ENCODE peak calls at places on chromosomes 7 and 10, in ten cellular contexts. One of them, this sample, is unnamed.
A peak's percentile ranks its signal among the peaks of the same experiment; 100 is the strongest.

GRCh38 chr10:108352771-108353170 is 1188.3 kb upstream of the SORCS1 start:
- DNase-seq in brain microvascular endothelial cell: no peak
- DNase-seq in caudate nucleus: no peak
- DNase-seq in CD4-positive, alpha-beta T cell: no peak
- DNase-seq in colonic mucosa: no peak
- DNase-seq in cardiac muscle cell: no peak
- DNase-seq in lower lobe of right lung: no peak
- DNase-seq in keratinocyte: no peak
- DNase-seq in pancreas: no peak
- DNase-seq in small intestine: no peak
- DNase-seq in this sample: no peak

GRCh38 chr7:87934699-87935372 is 785 bp downstream of the ADAM22 start:
- DNase-seq in pancreas: no peak
- DNase-seq in small intestine: no peak
- DNase-seq in CD4-positive, alpha-beta T cell: no peak
- DNase-seq in keratinocyte: no peak
- DNase-seq in colonic mucosa: peak; percentile 21
- DNase-seq in caudate nucleus: peak; percentile 47
- DNase-seq in brain microvascular endothelial cell: no peak
- DNase-seq in lower lobe of right lung: no peak
- DNase-seq in cardiac muscle cell: peak; percentile 6
- DNase-seq in this sample: no peak

GRCh38 chr10:32957341-32958084 is 517 bp downstream of the ITGB1 start:
- DNase-seq in colonic mucosa: peak; percentile 54
- DNase-seq in pancreas: peak; percentile 66
- DNase-seq in small intestine: peak; percentile 59
- DNase-seq in lower lobe of right lung: peak; percentile 83
- DNase-seq in keratinocyte: no peak
- DNase-seq in CD4-positive, alpha-beta T cell: no peak
- DNase-seq in brain microvascular endothelial cell: no peak
- DNase-seq in cardiac muscle cell: peak; percentile 47
- DNase-seq in caudate nucleus: peak; percentile 35
- DNase-seq in this sample: no peak

GRCh38 chr10:130127612-130128607 is 8.3 kb upstream of the GLRX3 start:
- DNase-seq in brain microvascular endothelial cell: peak; percentile 57
- DNase-seq in cardiac muscle cell: peak; percentile 72
- DNase-seq in lower lobe of right lung: no peak
- DNase-seq in small intestine: peak; percentile 67
- DNase-seq in pancreas: peak; percentile 69
- DNase-seq in CD4-positive, alpha-beta T cell: peak; percentile 33
- DNase-seq in keratinocyte: no peak
- DNase-seq in colonic mucosa: peak; percentile 49
- DNase-seq in caudate nucleus: peak; percentile 23
- DNase-seq in this sample: peak; percentile 47

GRCh38 chr7:7201583-7202374 is 19.4 kb downstream of the C1GALT1 start:
- DNase-seq in cardiac muscle cell: no peak
- DNase-seq in CD4-positive, alpha-beta T cell: peak; percentile 25
- DNase-seq in keratinocyte: no peak
- DNase-seq in colonic mucosa: peak; percentile 68
- DNase-seq in caudate nucleus: no peak
- DNase-seq in pancreas: no peak
- DNase-seq in brain microvascular endothelial cell: no peak
- DNase-seq in lower lobe of right lung: peak; percentile 53
- DNase-seq in small intestine: peak; percentile 37
- DNase-seq in this sample: peak; percentile 70

GRCh38 chr7:2605608-2606538 is 25.9 kb upstream of the TTYH3 start:
- DNase-seq in pancreas: no peak
- DNase-seq in cardiac muscle cell: no peak
- DNase-seq in lower lobe of right lung: no peak
- DNase-seq in colonic mucosa: no peak
- DNase-seq in brain microvascular endothelial cell: no peak
- DNase-seq in keratinocyte: no peak
- DNase-seq in caudate nucleus: no peak
- DNase-seq in CD4-positive, alpha-beta T cell: no peak
- DNase-seq in small intestine: no peak
- DNase-seq in this sample: no peak

GRCh38 chr7:26375604-26376207 is 84.0 kb downstream of the SNX10 start:
- DNase-seq in lower lobe of right lung: no peak
- DNase-seq in colonic mucosa: no peak
- DNase-seq in cardiac muscle cell: no peak
- DNase-seq in brain microvascular endothelial cell: no peak
- DNase-seq in small intestine: no peak
- DNase-seq in CD4-positive, alpha-beta T cell: no peak
- DNase-seq in keratinocyte: no peak
- DNase-seq in pancreas: no peak
- DNase-seq in caudate nucleus: no peak
- DNase-seq in this sample: peak; percentile 16

GRCh38 chr10:15859865-15860691 is at the start of gene MINDY3:
- DNase-seq in caudate nucleus: peak; percentile 80
- DNase-seq in keratinocyte: peak; percentile 33
- DNase-seq in small intestine: peak; percentile 86
- DNase-seq in colonic mucosa: peak; percentile 87
- DNase-seq in cardiac muscle cell: peak; percentile 83
- DNase-seq in pancreas: peak; percentile 81
- DNase-seq in brain microvascular endothelial cell: peak; percentile 54
- DNase-seq in CD4-positive, alpha-beta T cell: peak; percentile 65
- DNase-seq in lower lobe of right lung: peak; percentile 86
- DNase-seq in this sample: peak; percentile 56

GRCh38 chr7:43296306-43296705 is 183.9 kb downstream of the HECW1 start:
- DNase-seq in colonic mucosa: no peak
- DNase-seq in pancreas: no peak
- DNase-seq in caudate nucleus: no peak
- DNase-seq in keratinocyte: no peak
- DNase-seq in CD4-positive, alpha-beta T cell: no peak
- DNase-seq in lower lobe of right lung: no peak
- DNase-seq in cardiac muscle cell: no peak
- DNase-seq in brain microvascular endothelial cell: no peak
- DNase-seq in small intestine: no peak
- DNase-seq in this sample: no peak

GRCh38 chr7:98215561-98216495 is 4.6 kb downstream of the BHLHA15 start:
- DNase-seq in lower lobe of right lung: peak; percentile 32
- DNase-seq in small intestine: no peak
- DNase-seq in caudate nucleus: no peak
- DNase-seq in CD4-positive, alpha-beta T cell: no peak
- DNase-seq in pancreas: peak; percentile 91
- DNase-seq in colonic mucosa: no peak
- DNase-seq in brain microvascular endothelial cell: no peak
- DNase-seq in cardiac muscle cell: no peak
- DNase-seq in keratinocyte: no peak
- DNase-seq in this sample: no peak

GRCh38 chr10:65194131-65194530 is 1672.9 kb downstream of the REEP3 start:
- DNase-seq in CD4-positive, alpha-beta T cell: no peak
- DNase-seq in keratinocyte: no peak
- DNase-seq in small intestine: no peak
- DNase-seq in pancreas: no peak
- DNase-seq in caudate nucleus: no peak
- DNase-seq in colonic mucosa: no peak
- DNase-seq in cardiac muscle cell: peak; percentile 9
- DNase-seq in lower lobe of right lung: no peak
- DNase-seq in brain microvascular endothelial cell: peak; percentile 58
- DNase-seq in this sample: no peak

GRCh38 chr7:33661430-33662160 is 243.7 kb upstream of the BMPER start:
- DNase-seq in small intestine: no peak
- DNase-seq in brain microvascular endothelial cell: no peak
- DNase-seq in cardiac muscle cell: no peak
- DNase-seq in pancreas: no peak
- DNase-seq in colonic mucosa: no peak
- DNase-seq in lower lobe of right lung: no peak
- DNase-seq in keratinocyte: no peak
- DNase-seq in caudate nucleus: no peak
- DNase-seq in CD4-positive, alpha-beta T cell: no peak
- DNase-seq in this sample: no peak

GRCh38 chr10:78458983-78459638 is 425.4 kb downstream of the RPS24 start:
- DNase-seq in lower lobe of right lung: no peak
- DNase-seq in CD4-positive, alpha-beta T cell: no peak
- DNase-seq in small intestine: peak; percentile 43
- DNase-seq in cardiac muscle cell: peak; percentile 84
- DNase-seq in caudate nucleus: no peak
- DNase-seq in pancreas: peak; percentile 50
- DNase-seq in keratinocyte: no peak
- DNase-seq in colonic mucosa: no peak
- DNase-seq in brain microvascular endothelial cell: peak; percentile 78
- DNase-seq in this sample: no peak

GRCh38 chr7:135151162-135151932 is 3.5 kb downstream of the TMEM140 start:
- DNase-seq in colonic mucosa: no peak
- DNase-seq in caudate nucleus: no peak
- DNase-seq in small intestine: no peak
- DNase-seq in lower lobe of right lung: no peak
- DNase-seq in CD4-positive, alpha-beta T cell: no peak
- DNase-seq in keratinocyte: no peak
- DNase-seq in pancreas: no peak
- DNase-seq in cardiac muscle cell: no peak
- DNase-seq in brain microvascular endothelial cell: no peak
- DNase-seq in this sample: no peak
- H3K27ac ChIP-seq in colonic mucosa: peak overlapping the region; percentile 10
- H3K27ac ChIP-seq in caudate nucleus: no peak overlapping the region
- H3K27ac ChIP-seq in small intestine: no peak overlapping the region
- H3K27ac ChIP-seq in lower lobe of right lung: peak overlapping the region; percentile 95
- H3K27ac ChIP-seq in CD4-positive, alpha-beta T cell: no peak overlapping the region
- H3K27ac ChIP-seq in keratinocyte: no peak overlapping the region
- H3K27ac ChIP-seq in pancreas: peak overlapping the region; percentile 96
- H3K27ac ChIP-seq in cardiac muscle cell: no peak overlapping the region
- H3K27ac ChIP-seq in brain microvascular endothelial cell: no peak overlapping the region
- H3K27ac ChIP-seq in this sample: no peak overlapping the region

GRCh38 chr10:6204341-6205191 is 1.8 kb downstream of the PFKFB3 start:
- DNase-seq in CD4-positive, alpha-beta T cell: no peak
- DNase-seq in pancreas: peak; percentile 76
- DNase-seq in cardiac muscle cell: peak; percentile 74
- DNase-seq in small intestine: no peak
- DNase-seq in keratinocyte: peak; percentile 49
- DNase-seq in caudate nucleus: no peak
- DNase-seq in brain microvascular endothelial cell: peak; percentile 65
- DNase-seq in colonic mucosa: peak; percentile 43
- DNase-seq in lower lobe of right lung: peak; percentile 80
- DNase-seq in this sample: peak; percentile 77
- H3K27ac ChIP-seq in CD4-positive, alpha-beta T cell: no peak overlapping the region
- H3K27ac ChIP-seq in pancreas: peak overlapping the region; percentile 87
- H3K27ac ChIP-seq in cardiac muscle cell: no peak overlapping the region
- H3K27ac ChIP-seq in small intestine: no peak overlapping the region
- H3K27ac ChIP-seq in keratinocyte: peak overlapping the region; percentile 84
- H3K27ac ChIP-seq in caudate nucleus: peak overlapping the region; percentile 82
- H3K27ac ChIP-seq in brain microvascular endothelial cell: peak overlapping the region; percentile 92
- H3K27ac ChIP-seq in colonic mucosa: no peak overlapping the region
- H3K27ac ChIP-seq in lower lobe of right lung: peak overlapping the region; percentile 94
- H3K27ac ChIP-seq in this sample: peak overlapping the region; percentile 49

GRCh38 chr7:822692-823276 is 9.5 kb upstream of the SUN1 start:
- DNase-seq in colonic mucosa: no peak
- DNase-seq in small intestine: peak; percentile 56
- DNase-seq in CD4-positive, alpha-beta T cell: no peak
- DNase-seq in brain microvascular endothelial cell: no peak
- DNase-seq in pancreas: no peak
- DNase-seq in cardiac muscle cell: no peak
- DNase-seq in lower lobe of right lung: no peak
- DNase-seq in caudate nucleus: no peak
- DNase-seq in keratinocyte: no peak
- DNase-seq in this sample: no peak

GRCh38 chr7:824664-825063 is 7.6 kb upstream of the SUN1 start:
- DNase-seq in colonic mucosa: no peak
- DNase-seq in pancreas: no peak
- DNase-seq in lower lobe of right lung: no peak
- DNase-seq in small intestine: no peak
- DNase-seq in caudate nucleus: no peak
- DNase-seq in cardiac muscle cell: no peak
- DNase-seq in CD4-positive, alpha-beta T cell: no peak
- DNase-seq in brain microvascular endothelial cell: no peak
- DNase-seq in keratinocyte: no peak
- DNase-seq in this sample: no peak

GRCh38 chr7:825386-825785 is 6.9 kb upstream of the SUN1 start:
- DNase-seq in colonic mucosa: no peak
- DNase-seq in brain microvascular endothelial cell: no peak
- DNase-seq in caudate nucleus: no peak
- DNase-seq in CD4-positive, alpha-beta T cell: no peak
- DNase-seq in small intestine: no peak
- DNase-seq in keratinocyte: no peak
- DNase-seq in pancreas: no peak
- DNase-seq in lower lobe of right lung: no peak
- DNase-seq in cardiac muscle cell: no peak
- DNase-seq in this sample: no peak

GRCh38 chr7:824106-824505 is 8.2 kb upstream of the SUN1 start:
- DNase-seq in colonic mucosa: no peak
- DNase-seq in keratinocyte: no peak
- DNase-seq in small intestine: no peak
- DNase-seq in cardiac muscle cell: no peak
- DNase-seq in caudate nucleus: no peak
- DNase-seq in lower lobe of right lung: no peak
- DNase-seq in brain microvascular endothelial cell: no peak
- DNase-seq in CD4-positive, alpha-beta T cell: no peak
- DNase-seq in pancreas: no peak
- DNase-seq in this sample: no peak

GRCh38 chr7:823639-824038 is 8.6 kb upstream of the SUN1 start:
- DNase-seq in small intestine: peak; percentile 78
- DNase-seq in colonic mucosa: peak; percentile 49
- DNase-seq in brain microvascular endothelial cell: no peak
- DNase-seq in pancreas: no peak
- DNase-seq in cardiac muscle cell: no peak
- DNase-seq in lower lobe of right lung: no peak
- DNase-seq in keratinocyte: no peak
- DNase-seq in CD4-positive, alpha-beta T cell: no peak
- DNase-seq in caudate nucleus: no peak
- DNase-seq in this sample: no peak
- H3K27ac ChIP-seq in small intestine: peak overlapping the region; percentile 38
- H3K27ac ChIP-seq in colonic mucosa: peak overlapping the region; percentile 24
- H3K27ac ChIP-seq in brain microvascular endothelial cell: no peak overlapping the region
- H3K27ac ChIP-seq in pancreas: peak overlapping the region; percentile 37
- H3K27ac ChIP-seq in cardiac muscle cell: peak overlapping the region; percentile 48
- H3K27ac ChIP-seq in lower lobe of right lung: peak overlapping the region; percentile 18
- H3K27ac ChIP-seq in keratinocyte: peak overlapping the region; percentile 49
- H3K27ac ChIP-seq in CD4-positive, alpha-beta T cell: no peak overlapping the region
- H3K27ac ChIP-seq in caudate nucleus: no peak overlapping the region
- H3K27ac ChIP-seq in this sample: no peak overlapping the region

GRCh38 chr10:29895436-29895835 is 163.9 kb downstream of the JCAD start:
- DNase-seq in colonic mucosa: peak; percentile 24
- DNase-seq in cardiac muscle cell: peak; percentile 91
- DNase-seq in caudate nucleus: no peak
- DNase-seq in pancreas: no peak
- DNase-seq in small intestine: no peak
- DNase-seq in keratinocyte: no peak
- DNase-seq in brain microvascular endothelial cell: peak; percentile 94
- DNase-seq in lower lobe of right lung: no peak
- DNase-seq in CD4-positive, alpha-beta T cell: no peak
- DNase-seq in this sample: no peak
- H3K27ac ChIP-seq in colonic mucosa: no peak overlapping the region
- H3K27ac ChIP-seq in cardiac muscle cell: no peak overlapping the region
- H3K27ac ChIP-seq in caudate nucleus: no peak overlapping the region
- H3K27ac ChIP-seq in pancreas: no peak overlapping the region
- H3K27ac ChIP-seq in small intestine: no peak overlapping the region
- H3K27ac ChIP-seq in keratinocyte: no peak overlapping the region
- H3K27ac ChIP-seq in brain microvascular endothelial cell: peak overlapping the region; percentile 70
- H3K27ac ChIP-seq in lower lobe of right lung: no peak overlapping the region
- H3K27ac ChIP-seq in CD4-positive, alpha-beta T cell: no peak overlapping the region
- H3K27ac ChIP-seq in this sample: no peak overlapping the region

GRCh38 chr7:20323587-20323986 is 7.1 kb upstream of the ITGB8 start:
- DNase-seq in lower lobe of right lung: no peak
- DNase-seq in pancreas: no peak
- DNase-seq in CD4-positive, alpha-beta T cell: no peak
- DNase-seq in caudate nucleus: no peak
- DNase-seq in colonic mucosa: no peak
- DNase-seq in keratinocyte: no peak
- DNase-seq in brain microvascular endothelial cell: no peak
- DNase-seq in cardiac muscle cell: peak; percentile 34
- DNase-seq in small intestine: no peak
- DNase-seq in this sample: no peak
- H3K27ac ChIP-seq in lower lobe of right lung: no peak overlapping the region
- H3K27ac ChIP-seq in pancreas: no peak overlapping the region
- H3K27ac ChIP-seq in CD4-positive, alpha-beta T cell: no peak overlapping the region
- H3K27ac ChIP-seq in caudate nucleus: no peak overlapping the region
- H3K27ac ChIP-seq in colonic mucosa: no peak overlapping the region
- H3K27ac ChIP-seq in keratinocyte: no peak overlapping the region
- H3K27ac ChIP-seq in brain microvascular endothelial cell: no peak overlapping the region
- H3K27ac ChIP-seq in cardiac muscle cell: no peak overlapping the region
- H3K27ac ChIP-seq in small intestine: no peak overlapping the region
- H3K27ac ChIP-seq in this sample: no peak overlapping the region

This sample was measured in PC-9.